ENCODE peak calls at places on chromosomes 4 and X, in nine cellular contexts. K is colonic mucosa; E is tibial artery; X is astrocyte; D is AG09309; M is mammary epithelial cell; B is transverse colon; F is CD8-positive, alpha-beta T cell; R is tibial nerve. N is an unnamed sample.

GRCh38 chr4:24211821-24212220 is 322.0 kb upstream of the PPARGC1A start:
- DNase-seq in R (no peak), F (no peak), D (peak; percentile 41), X (peak; percentile 80), K (no peak), E (no peak), M (no peak), B (no peak), N (no peak)

GRCh38 chrX:118523920-118524319 is 28.3 kb downstream of the DOCK11 start:
- DNase-seq in M (no peak), D (no peak), K (no peak), E (no peak), R (no peak), F (peak; percentile 19), B (no peak), X (no peak), N (no peak)

GRCh38 chr4:73730854-73731253 is 9.5 kb upstream of the CXCL8 start:
- DNase-seq in B (no peak), K (no peak), F (no peak), D (no peak), R (no peak), X (no peak), M (no peak), E (no peak), N (no peak)

GRCh38 chr4:100189820-100190642 is at the start of gene DDIT4L:
- DNase-seq in X (peak; percentile 21), K (peak; percentile 37), E (peak; percentile 36), B (peak; percentile 29), R (no peak), D (no peak), M (peak; percentile 6), F (no peak), N (no peak)

GRCh38 chr4:146638801-146639351 is at the start of gene POU4F2:
- DNase-seq in X (peak; percentile 3), M (no peak), E (no peak), D (no peak), R (no peak), B (no peak), K (no peak), F (no peak), N (no peak)

GRCh38 chr4:113467581-113467980 is 294.0 kb downstream of the CAMK2D start:
- DNase-seq in F (no peak), E (peak; percentile 41), B (no peak), M (peak; percentile 85), R (peak; percentile 39), D (no peak), X (peak; percentile 71), K (no peak), N (no peak)

GRCh38 chr4:168942985-168943384 is 67.1 kb downstream of the CBR4 start:
- DNase-seq in K (no peak), M (no peak), D (no peak), F (no peak), E (no peak), B (no peak), R (no peak), X (no peak), N (no peak)

GRCh38 chr4:89558147-89558546 is 250.5 kb upstream of the GPRIN3 start:
- DNase-seq in D (no peak), X (no peak), F (no peak), K (no peak), R (no peak), B (no peak), M (peak; percentile 6), E (no peak), N (no peak)

GRCh38 chr4:36006226-36006625 is 238.1 kb downstream of the ARAP2 start:
- DNase-seq in K (no peak), M (peak; percentile 74), E (no peak), D (no peak), R (no peak), B (no peak), X (peak; percentile 86), F (no peak), N (no peak)

GRCh38 chr4:92198711-92199110 is 105.1 kb upstream of the GRID2 start:
- DNase-seq in X (peak; percentile 56), M (peak; percentile 4), K (no peak), B (no peak), E (no peak), F (no peak), D (no peak), R (no peak), N (no peak)

GRCh38 chrX:71195959-71196727 is 26.9 kb upstream of the GJB1 start:
- DNase-seq in B (no peak), M (no peak), R (no peak), F (no peak), E (no peak), K (no peak), X (no peak), D (no peak), N (no peak)

GRCh38 chr4:54233697-54234496 is 4.8 kb downstream of the PDGFRA start:
- DNase-seq in B (peak; percentile 80), D (no peak), R (peak; percentile 73), K (peak; percentile 70), X (peak; percentile 63), E (peak; percentile 77), F (peak; percentile 56), M (peak; percentile 59), N (peak; percentile 68)

GRCh38 chr4:109945056-109945455 is 32.4 kb downstream of the EGF start:
- DNase-seq in B (no peak), X (no peak), F (no peak), E (no peak), M (peak; percentile 75), R (no peak), K (no peak), D (no peak), N (no peak)

GRCh38 chr4:98603683-98604573 is 54.5 kb downstream of the TSPAN5 start:
- DNase-seq in X (peak; percentile 92), B (no peak), E (no peak), D (peak; percentile 73), M (no peak), K (no peak), F (no peak), R (no peak), N (no peak)

GRCh38 chrX:29318051-29318450 is 730.8 kb downstream of the IL1RAPL1 start:
- DNase-seq in R (no peak), F (no peak), K (no peak), X (peak; percentile 58), M (no peak), D (no peak), B (no peak), E (no peak), N (peak; percentile 38)

GRCh38 chr4:82268050-82268825 is 105.6 kb downstream of the HNRNPD start:
- DNase-seq in X (peak; percentile 23), M (peak; percentile 70), D (peak; percentile 28), B (peak; percentile 49), F (peak; percentile 15), R (peak; percentile 47), E (peak; percentile 54), K (peak; percentile 46), N (peak; percentile 15)

GRCh38 chr4:82266345-82266744 is 107.4 kb downstream of the HNRNPD start:
- DNase-seq in K (no peak), D (no peak), M (no peak), X (no peak), B (no peak), R (no peak), E (no peak), F (no peak), N (no peak)

DNA sequence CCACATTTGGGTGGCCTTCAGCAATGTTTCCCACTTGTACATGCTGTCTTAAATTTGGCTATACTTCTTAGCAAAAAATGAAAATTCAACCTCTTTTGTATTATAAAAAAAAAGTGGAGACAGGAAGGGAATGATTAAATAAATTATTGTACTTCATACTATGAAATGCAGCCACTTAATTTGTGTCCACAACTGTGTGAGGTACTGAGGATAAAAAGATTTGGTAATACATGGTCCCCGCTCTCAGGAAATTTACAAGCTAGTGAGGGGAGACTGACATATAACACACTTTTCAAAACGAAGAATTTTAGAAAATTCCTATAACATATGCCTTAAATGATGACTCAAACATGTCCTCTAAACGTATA is 105.0 kb downstream of the HNRNPD start:
- DNase-seq in F (no peak), X (no peak), M (no peak), R (no peak), D (no peak), K (no peak), E (no peak), B (no peak), N (no peak)
- TF ChIP-seq CTCF in F (peak; percentile 16), X (no peak), M (no peak), R (no peak), D (no peak), K (no peak), E (no peak), B (no peak), N (no peak)

GRCh38 chrX:16870095-16870860 is at the start of gene RBBP7:
- DNase-seq in E (peak; percentile 88), B (peak; percentile 94), F (peak; percentile 87), K (peak; percentile 94), M (peak; percentile 94), D (peak; percentile 63), X (peak; percentile 76), R (peak; percentile 74), N (peak; percentile 44)

GRCh38 chrX:16870861-16871584 is 861 bp upstream of the RBBP7 start:
- DNase-seq in R (peak; percentile 5), D (no peak), X (no peak), F (no peak), K (peak; percentile 27), B (no peak), E (peak; percentile 23), M (no peak), N (no peak)

GRCh38 chrX:16869393-16870094 is 618 bp downstream of the RBBP7 start:
- DNase-seq in D (no peak), M (peak; percentile 9), K (peak; percentile 23), B (peak; percentile 49), R (no peak), E (peak; percentile 20), X (no peak), F (peak; percentile 37), N (no peak)

GRCh38 chrX:16867947-16868346 is 2.2 kb downstream of the RBBP7 start:
- DNase-seq in R (no peak), M (no peak), F (no peak), D (no peak), K (no peak), E (no peak), B (no peak), X (no peak), N (no peak)

GRCh38 chrX:16868920-16869319 is 1.2 kb downstream of the RBBP7 start:
- DNase-seq in B (no peak), X (no peak), K (no peak), M (no peak), D (no peak), R (no peak), E (no peak), F (no peak), N (no peak)
- H3K4me3 ChIP-seq in B (no peak overlapping the region), X (peak overlapping the region; percentile 70), K (peak overlapping the region; percentile 54), M (peak overlapping the region; percentile 49), D (peak overlapping the region; percentile 64), R (no peak overlapping the region), E (peak overlapping the region; percentile 80), F (peak overlapping the region; percentile 68), N (peak overlapping the region; percentile 64)

GRCh38 chr4:16833722-16834121 is 64.7 kb downstream of the LDB2 start:
- DNase-seq in E (no peak), X (no peak), F (no peak), D (no peak), B (no peak), R (no peak), K (no peak), M (no peak), N (no peak)
- TF ChIP-seq CTCF in E (no peak), X (no peak), F (no peak), D (no peak), B (no peak), R (no peak), K (no peak), M (no peak), N (no peak)

DNA sequence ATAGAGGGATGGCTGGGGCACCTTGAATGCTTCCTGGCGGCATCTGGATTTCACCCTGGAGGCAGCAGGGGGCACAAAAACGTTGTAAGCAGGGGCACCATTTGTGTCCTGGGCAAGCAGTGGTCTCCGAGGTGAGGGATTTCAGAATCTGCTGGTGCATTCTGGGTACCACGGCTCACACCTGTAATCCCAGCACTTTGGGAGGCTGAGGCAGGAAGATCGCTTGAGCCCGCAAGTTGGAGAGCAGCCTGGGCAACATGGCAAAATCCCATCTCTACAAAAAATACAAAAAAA is 16.8 kb upstream of the TBC1D14 start:
- DNase-seq in B (no peak), K (no peak), D (no peak), F (no peak), R (no peak), E (no peak), M (no peak), X (no peak), N (no peak)
- H3K4me3 ChIP-seq in B (no peak overlapping the region), K (no peak overlapping the region), D (no peak overlapping the region), F (no peak overlapping the region), R (no peak overlapping the region), E (no peak overlapping the region), M (no peak overlapping the region), X (no peak overlapping the region), N (no peak overlapping the region)